ENCODE peak calls at places on chromosomes 1 and 21, in six cellular contexts. Z, M, B, U, J and D are unnamed samples.

GRCh38 chr1:184771190-184771691 is 16.6 kb upstream of the EDEM3 start:
- DNase-seq in Z (no peak), M (peak; percentile 13), B (peak; percentile 96), U (no peak), J (no peak), D (peak; percentile 33)

GRCh38 chr1:214864896-214865688 is 217.4 kb upstream of the KCNK2 start:
- DNase-seq in Z (no peak), M (no peak), B (no peak), U (no peak), J (no peak), D (no peak)

GRCh38 chr1:203178083-203178482 is 2.5 kb upstream of the MYBPH start:
- DNase-seq in Z (no peak), M (no peak), B (no peak), U (no peak), J (no peak), D (no peak)

GRCh38 chr1:44072204-44072603 is 40.9 kb upstream of the SLC6A9 start:
- DNase-seq in Z (no peak), M (no peak), B (peak; percentile 69), U (no peak), J (no peak), D (no peak)

GRCh38 chr1:177385760-177386698 is 215.3 kb downstream of the BRINP2 start:
- DNase-seq in Z (no peak), M (no peak), B (no peak), U (no peak), J (no peak), D (no peak)

GRCh38 chr1:106926748-106927582 is 129.5 kb upstream of the PRMT6 start:
- DNase-seq in Z (no peak), M (no peak), B (no peak), U (no peak), J (no peak), D (no peak)

GRCh38 chr1:205748398-205749093 is 1.4 kb downstream of the NUCKS1 start:
- DNase-seq in Z (no peak), M (no peak), B (peak; percentile 76), U (peak; percentile 33), J (no peak), D (no peak)

GRCh38 chr1:235865565-235866206 is 1.0 kb downstream of the LYST start:
- DNase-seq in Z (no peak), M (no peak), B (no peak), U (no peak), J (no peak), D (no peak)

GRCh38 chr1:196361112-196361714 is 247.0 kb downstream of the KCNT2 start:
- DNase-seq in Z (no peak), M (no peak), B (peak; percentile 18), U (no peak), J (no peak), D (no peak)

GRCh38 chr1:78522136-78522535 is 31.4 kb downstream of the PTGFR start:
- DNase-seq in Z (no peak), M (no peak), B (no peak), U (no peak), J (no peak), D (no peak)

GRCh38 chr1:41851589-41851988 is 67.1 kb downstream of the HIVEP3 start:
- DNase-seq in Z (no peak), M (no peak), B (no peak), U (no peak), J (no peak), D (no peak)

GRCh38 chr1:54277451-54278355 is 77.7 kb downstream of the MRPL37 start:
- DNase-seq in Z (no peak), M (peak; percentile 65), B (no peak), U (peak; percentile 78), J (no peak), D (peak; percentile 76)

GRCh38 chr1:204418174-204419063 is 6.8 kb upstream of the PPP1R15B start:
- DNase-seq in Z (no peak), M (no peak), B (peak; percentile 29), U (no peak), J (no peak), D (no peak)

GRCh38 chr1:94237291-94238226 is at the start of gene ARHGAP29:
- DNase-seq in Z (no peak), M (peak; percentile 83), B (peak; percentile 49), U (peak; percentile 80), J (peak; percentile 85), D (peak; percentile 88)

GRCh38 chr1:94236021-94236491 is 1.3 kb downstream of the ARHGAP29 start:
- DNase-seq in Z (no peak), M (no peak), B (no peak), U (no peak), J (no peak), D (no peak)

GRCh38 chr1:94240822-94241221 is 3.4 kb upstream of the ARHGAP29 start:
- DNase-seq in Z (no peak), M (no peak), B (peak; percentile 22), U (no peak), J (no peak), D (no peak)

GRCh38 chr1:94236630-94237290 is 624 bp downstream of the ARHGAP29 start:
- DNase-seq in Z (no peak), M (peak; percentile 40), B (no peak), U (peak; percentile 35), J (peak; percentile 82), D (peak; percentile 50)

DNA sequence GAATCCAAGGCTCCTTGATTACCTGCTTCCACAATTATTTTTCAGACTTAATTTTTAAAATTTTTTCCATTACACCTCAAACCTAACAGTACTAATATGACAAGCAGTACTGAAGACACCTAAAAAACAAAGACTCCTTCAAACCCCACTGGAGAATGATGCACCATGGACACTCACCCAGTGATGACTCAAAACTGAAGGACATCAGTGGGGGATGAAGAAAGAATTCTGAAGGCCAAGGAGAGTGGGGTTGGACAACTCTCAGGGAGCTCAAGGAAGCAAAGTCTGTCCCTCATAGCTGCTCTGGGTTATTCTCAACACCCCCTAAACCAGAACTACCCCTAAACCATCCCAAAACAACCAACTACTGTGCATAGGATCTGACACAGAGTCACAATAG is 2.4 kb upstream of the ARHGAP29 start:
- DNase-seq in Z (no peak), M (no peak), B (no peak), U (no peak), J (no peak), D (no peak)
- TF ChIP-seq POLR2AphosphoS5 in Z (no peak), M (no peak), B (no peak), U (no peak), J (no peak), D (no peak)

GRCh38 chr1:6200188-6200809 is 904 bp upstream of the RPL22 start:
- DNase-seq in Z (no peak), M (no peak), B (peak; percentile 44), U (no peak), J (no peak), D (no peak)

GRCh38 chr1:6199298-6200187 is at the start of gene RPL22:
- DNase-seq in Z (peak; percentile 99), M (peak; percentile 99), B (peak; percentile 100), U (peak; percentile 97), J (peak; percentile 99), D (peak; percentile 98)

GRCh38 chr1:6198646-6199297 is 623 bp downstream of the RPL22 start:
- DNase-seq in Z (no peak), M (no peak), B (peak; percentile 42), U (no peak), J (no peak), D (no peak)

GRCh38 chr1:6202256-6202655 is 2.9 kb upstream of the RPL22 start:
- DNase-seq in Z (no peak), M (no peak), B (no peak), U (no peak), J (no peak), D (no peak)

GRCh38 chr1:6197746-6198427 is 1.5 kb downstream of the RPL22 start:
- DNase-seq in Z (no peak), M (no peak), B (no peak), U (no peak), J (no peak), D (no peak)
- TF ChIP-seq POLR2A in Z (no peak), M (no peak), B (no peak), U (no peak), J (no peak), D (no peak)

GRCh38 chr1:2919826-2920225 is 101.4 kb upstream of the ACTRT2 start:
- DNase-seq in Z (no peak), M (no peak), B (no peak), U (no peak), J (no peak), D (no peak)

GRCh38 chr1:2925291-2925690 is 96.0 kb upstream of the ACTRT2 start:
- DNase-seq in Z (no peak), M (no peak), B (no peak), U (no peak), J (no peak), D (no peak)

GRCh38 chr1:2920421-2921015 is 100.7 kb upstream of the ACTRT2 start:
- DNase-seq in Z (no peak), M (no peak), B (no peak), U (no peak), J (no peak), D (no peak)

GRCh38 chr1:2923351-2923750 is 97.9 kb upstream of the ACTRT2 start:
- DNase-seq in Z (no peak), M (no peak), B (no peak), U (no peak), J (no peak), D (no peak)

DNA sequence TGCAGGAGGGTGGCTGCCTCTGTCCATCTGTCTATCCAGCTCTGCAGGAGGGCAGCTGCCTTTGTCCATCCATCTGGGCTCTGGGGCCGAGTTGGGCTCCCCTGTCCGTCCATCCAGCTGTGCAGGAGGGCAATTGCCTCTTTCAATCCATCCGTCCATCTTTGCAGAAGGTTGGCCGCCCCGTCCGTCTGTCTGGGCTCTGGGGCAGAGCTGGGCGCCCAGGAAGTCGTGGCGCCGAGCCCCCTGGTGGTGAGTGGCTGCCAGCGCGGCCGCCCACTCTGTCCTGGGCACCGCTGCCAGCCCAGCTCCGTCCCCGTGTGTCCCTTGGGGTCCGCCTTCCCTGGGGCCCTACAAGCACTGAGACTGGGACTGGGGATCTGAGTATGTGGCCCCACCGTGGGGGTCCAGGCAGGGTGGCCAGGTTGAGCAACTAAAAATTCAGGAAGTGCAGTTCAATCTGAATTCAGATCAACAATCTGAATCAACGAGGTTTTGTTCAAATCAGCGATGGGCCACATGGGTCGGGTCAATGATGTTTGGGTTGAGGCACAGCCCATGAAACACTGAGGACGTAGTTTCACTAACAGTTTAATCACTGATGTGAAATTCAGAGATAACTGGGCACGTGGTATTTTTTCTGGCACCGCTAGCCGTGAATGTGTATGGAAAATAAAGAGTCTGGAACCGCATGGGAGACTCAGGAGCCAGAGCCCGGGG is 99.1 kb upstream of the ACTRT2 start:
- DNase-seq in Z (no peak), M (no peak), B (peak; percentile 11), U (no peak), J (no peak), D (no peak)
- TF ChIP-seq CTCF in Z (peak; percentile 15), M (peak; percentile 75), B (peak; percentile 57), U (peak; percentile 72), J (peak; percentile 12), D (peak; percentile 66)

DNA sequence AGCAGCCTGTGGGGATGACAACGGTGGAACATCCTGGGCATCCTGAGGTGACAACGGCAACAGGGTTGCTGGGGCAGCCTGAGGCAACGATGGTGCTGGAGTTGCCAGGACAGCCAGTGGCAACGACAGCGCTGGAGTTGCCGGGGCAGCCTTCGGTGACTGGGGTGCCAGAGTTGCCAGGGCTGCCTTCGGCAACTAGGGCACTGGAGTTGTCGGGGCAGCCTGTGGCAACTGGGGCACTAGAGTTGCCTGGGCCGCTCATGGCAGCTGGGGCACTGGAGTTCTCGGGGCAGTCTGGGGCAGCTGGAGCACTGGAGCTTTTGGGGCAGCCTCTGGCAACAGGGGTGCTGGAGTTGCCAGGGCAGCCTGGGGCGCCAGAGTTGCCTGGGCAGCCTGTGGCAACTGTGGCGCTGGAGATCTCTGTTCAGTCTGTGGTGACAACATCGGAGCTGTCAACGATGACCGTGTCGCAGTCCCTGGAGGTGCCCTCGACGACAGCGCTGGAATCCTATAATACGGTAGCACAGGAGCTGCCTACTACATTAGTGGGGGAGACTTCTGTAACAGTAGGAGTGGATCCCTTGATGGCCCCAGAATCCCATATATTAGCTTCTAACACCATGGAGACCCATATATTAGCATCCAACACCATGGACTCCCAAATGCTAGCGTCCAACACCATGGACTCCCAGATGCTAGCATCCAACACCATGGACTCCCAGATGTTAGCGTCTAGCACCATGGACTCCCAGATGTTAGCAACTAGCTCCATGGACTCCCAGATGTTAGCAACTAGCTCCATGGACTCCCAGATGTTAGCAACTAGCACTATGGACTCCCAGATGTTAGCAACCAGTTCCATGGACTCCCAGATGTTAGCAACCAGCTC is 8.2 kb downstream of the SON start:
- DNase-seq in Z (no peak), M (no peak), B (no peak), U (no peak), J (no peak), D (no peak)
- TF ChIP-seq POLR2AphosphoS5 in Z (no peak), M (no peak), B (no peak), U (no peak), J (no peak), D (no peak)